ENCODE peak calls at places on chromosomes 4 and X, in seven cellular contexts. One of them, this sample, is unnamed.

GRCh38 chr4:26048378-26048882 is 134.4 kb downstream of the SMIM20 start:
- DNase-seq in HT-29: no peak
- DNase-seq in right lobe of liver: no peak
- DNase-seq in smooth muscle cell of the brain vasculature: peak; percentile 33
- DNase-seq in occipital lobe: no peak
- DNase-seq in SIG-M5: no peak
- DNase-seq in GM13976: no peak
- DNase-seq in this sample: no peak

GRCh38 chr4:48570646-48571220 is 80.7 kb downstream of the ZAR1 start:
- DNase-seq in SIG-M5: no peak
- DNase-seq in HT-29: no peak
- DNase-seq in smooth muscle cell of the brain vasculature: no peak
- DNase-seq in right lobe of liver: no peak
- DNase-seq in GM13976: no peak
- DNase-seq in occipital lobe: no peak
- DNase-seq in this sample: no peak

GRCh38 chrX:110415440-110416167 is 57.0 kb downstream of the RTL9 start:
- DNase-seq in smooth muscle cell of the brain vasculature: no peak
- DNase-seq in GM13976: no peak
- DNase-seq in SIG-M5: no peak
- DNase-seq in occipital lobe: no peak
- DNase-seq in right lobe of liver: no peak
- DNase-seq in HT-29: no peak
- DNase-seq in this sample: no peak

GRCh38 chr4:7903686-7904085 is 36.0 kb downstream of the AFAP1 start:
- DNase-seq in HT-29: no peak
- DNase-seq in SIG-M5: no peak
- DNase-seq in smooth muscle cell of the brain vasculature: no peak
- DNase-seq in right lobe of liver: no peak
- DNase-seq in GM13976: no peak
- DNase-seq in occipital lobe: no peak
- DNase-seq in this sample: no peak

GRCh38 chr4:54683616-54684346 is 26.0 kb downstream of the KIT start:
- DNase-seq in right lobe of liver: no peak
- DNase-seq in HT-29: peak; percentile 74
- DNase-seq in smooth muscle cell of the brain vasculature: no peak
- DNase-seq in occipital lobe: no peak
- DNase-seq in SIG-M5: no peak
- DNase-seq in GM13976: peak; percentile 56
- DNase-seq in this sample: no peak

GRCh38 chr4:140395668-140396067 is 22.2 kb downstream of the SCOC start:
- DNase-seq in smooth muscle cell of the brain vasculature: no peak
- DNase-seq in GM13976: no peak
- DNase-seq in occipital lobe: no peak
- DNase-seq in HT-29: no peak
- DNase-seq in right lobe of liver: no peak
- DNase-seq in SIG-M5: no peak
- DNase-seq in this sample: no peak

GRCh38 chr4:152100378-152101201 is 339.8 kb upstream of the GATB start:
- DNase-seq in occipital lobe: no peak
- DNase-seq in GM13976: no peak
- DNase-seq in HT-29: no peak
- DNase-seq in SIG-M5: no peak
- DNase-seq in smooth muscle cell of the brain vasculature: no peak
- DNase-seq in right lobe of liver: no peak
- DNase-seq in this sample: no peak

GRCh38 chrX:136689441-136689840 is 41.5 kb downstream of the CD40LG start:
- DNase-seq in occipital lobe: no peak
- DNase-seq in smooth muscle cell of the brain vasculature: no peak
- DNase-seq in HT-29: no peak
- DNase-seq in SIG-M5: no peak
- DNase-seq in GM13976: no peak
- DNase-seq in right lobe of liver: no peak
- DNase-seq in this sample: no peak

GRCh38 chr4:71545168-71545567 is 206.3 kb downstream of the SLC4A4 start:
- DNase-seq in HT-29: no peak
- DNase-seq in GM13976: no peak
- DNase-seq in right lobe of liver: no peak
- DNase-seq in occipital lobe: no peak
- DNase-seq in SIG-M5: no peak
- DNase-seq in smooth muscle cell of the brain vasculature: peak; percentile 92
- DNase-seq in this sample: no peak

GRCh38 chr4:83387922-83388676 is 53.5 kb upstream of the HPSE start:
- DNase-seq in smooth muscle cell of the brain vasculature: no peak
- DNase-seq in SIG-M5: no peak
- DNase-seq in HT-29: no peak
- DNase-seq in GM13976: no peak
- DNase-seq in occipital lobe: no peak
- DNase-seq in right lobe of liver: no peak
- DNase-seq in this sample: no peak

GRCh38 chr4:138981930-138982390 is 33.6 kb upstream of the NOCT start:
- DNase-seq in occipital lobe: no peak
- DNase-seq in SIG-M5: no peak
- DNase-seq in HT-29: peak; percentile 50
- DNase-seq in smooth muscle cell of the brain vasculature: peak; percentile 13
- DNase-seq in GM13976: no peak
- DNase-seq in right lobe of liver: no peak
- DNase-seq in this sample: no peak

This sample was measured in NCI-H446 treated with DMSO at 0.1 percent for 48 hours.